ENCODE peak calls at places on chromosomes 7 and 10, in ten cellular contexts. A, U, Y, T, G, X, B, P, K and M are unnamed samples.

GRCh38 chr7:74130518-74130917 is 43.6 kb upstream of the EIF4H start:
- DNase-seq in U (no peak), T (no peak), G (no peak), K (no peak), Y (no peak), B (no peak), X (no peak), A (no peak), P (no peak), M (no peak)

GRCh38 chr10:94320285-94320914 is 42.3 kb downstream of the NOC3L start:
- DNase-seq in X (no peak), P (peak), A (peak), T (peak), Y (peak), B (peak), K (peak), U (peak), G (peak), M (no peak)

GRCh38 chr10:42802889-42803288 is 20.3 kb downstream of the BMS1 start:
- DNase-seq in P (no peak), U (no peak), K (no peak), A (no peak), X (no peak), B (no peak), G (no peak), Y (no peak), T (no peak), M (no peak)

GRCh38 chr10:20890009-20890408 is 7.1 kb downstream of the NEBL start:
- DNase-seq in K (no peak), G (no peak), T (no peak), U (no peak), P (no peak), X (no peak), Y (no peak), B (no peak), A (no peak), M (no peak)

GRCh38 chr10:4331150-4331549 is 494.9 kb upstream of the AKR1E2 start:
- DNase-seq in Y (no peak), G (no peak), B (no peak), T (no peak), A (no peak), X (no peak), K (no peak), P (no peak), U (no peak), M (no peak)

GRCh38 chr7:75536491-75536890 is 44.4 kb downstream of the SPDYE5 start:
- DNase-seq in X (no peak), G (no peak), P (no peak), Y (peak), B (no peak), K (no peak), T (no peak), U (no peak), A (no peak), M (no peak)

GRCh38 chr10:43689955-43690771 is 41.5 kb upstream of the ZNF32 start:
- DNase-seq in G (no peak), U (peak), A (peak), T (peak), X (no peak), P (peak), K (peak), Y (peak), B (peak), M (no peak)

GRCh38 chr7:1508277-1508758 is 4.1 kb upstream of the INTS1 start:
- DNase-seq in B (no peak), X (no peak), T (no peak), U (no peak), P (no peak), G (no peak), A (no peak), Y (no peak), K (no peak), M (no peak)

GRCh38 chr7:121398246-121398645 is 2.1 kb upstream of the FAM3C start:
- DNase-seq in K (no peak), G (no peak), P (no peak), X (no peak), B (no peak), A (no peak), U (no peak), T (no peak), Y (no peak), M (no peak)

GRCh38 chr10:44180321-44181154 is 204.4 kb downstream of the CXCL12 start:
- DNase-seq in A (no peak), X (peak), K (no peak), G (peak), U (peak), B (no peak), P (no peak), Y (peak), T (no peak), M (no peak)

GRCh38 chr10:125822878-125823662 is at the start of the genes BCCIP and UROS:
- DNase-seq in B (peak), G (peak), X (peak), Y (peak), T (peak), K (peak), U (peak), P (peak), A (peak), M (peak)

GRCh38 chr7:15446280-15446679 is 115.5 kb downstream of the AGMO start:
- DNase-seq in G (peak), X (no peak), A (no peak), P (no peak), U (no peak), B (no peak), Y (no peak), T (no peak), K (no peak), M (no peak)

GRCh38 chr7:311131-311680 is 21.2 kb downstream of the FOXL3 start:
- DNase-seq in T (no peak), X (no peak), P (no peak), B (no peak), A (no peak), Y (peak), U (no peak), K (no peak), G (no peak), M (no peak)

GRCh38 chr10:28775773-28776172 is 98.5 kb downstream of the BAMBI start:
- DNase-seq in P (no peak), T (no peak), Y (no peak), A (no peak), U (no peak), X (no peak), K (no peak), B (no peak), G (no peak), M (no peak)

GRCh38 chr7:133139350-133139749 is 57.5 kb upstream of the CHCHD3 start:
- DNase-seq in B (no peak), Y (no peak), U (no peak), G (no peak), A (no peak), X (no peak), K (peak), T (no peak), P (no peak), M (peak)

GRCh38 chr10:60621018-60621417 is 157.3 kb upstream of the CDK1 start:
- DNase-seq in P (no peak), Y (no peak), G (no peak), X (no peak), A (no peak), B (no peak), T (no peak), U (no peak), K (no peak), M (no peak)

GRCh38 chr7:151008511-151009323 is 15.6 kb downstream of the ATG9B start:
- DNase-seq in G (no peak), K (peak), B (peak), Y (no peak), A (peak), T (peak), P (no peak), U (no peak), X (no peak), M (no peak)

GRCh38 chr10:113527181-113527580 is 25.7 kb upstream of the HABP2 start:
- DNase-seq in T (no peak), B (no peak), K (no peak), P (no peak), G (no peak), U (no peak), Y (no peak), X (no peak), A (no peak), M (no peak)

GRCh38 chr10:130782467-130782866 is 529.1 kb downstream of the TCERG1L start:
- DNase-seq in P (no peak), A (no peak), K (no peak), U (no peak), T (no peak), G (no peak), B (no peak), X (no peak), Y (no peak), M (no peak)

GRCh38 chr10:36671607-36672006 is 453.8 kb upstream of the ANKRD30A start:
- DNase-seq in G (peak), U (no peak), B (no peak), Y (no peak), K (no peak), X (peak), P (no peak), T (no peak), A (no peak), M (no peak)

GRCh38 chr10:126092806-126093205 is 196.4 kb downstream of the FANK1 start:
- DNase-seq in U (no peak), X (no peak), A (no peak), Y (no peak), T (no peak), P (no peak), K (no peak), G (no peak), B (no peak), M (no peak)

GRCh38 chr10:72598769-72599701 is 26.8 kb downstream of the MICU1 start:
- DNase-seq in K (no peak), P (no peak), T (no peak), Y (no peak), B (no peak), A (no peak), X (no peak), G (no peak), U (no peak), M (no peak)

GRCh38 chr10:50431791-50432190 is 180.5 kb upstream of the ASAH2 start:
- DNase-seq in B (no peak), X (no peak), P (no peak), G (peak), A (no peak), K (peak), T (no peak), U (no peak), Y (no peak), M (no peak)

GRCh38 chr7:148628011-148628410 is 37.4 kb downstream of the C7orf33 start:
- DNase-seq in B (no peak), G (no peak), U (no peak), A (no peak), T (no peak), Y (no peak), K (no peak), P (no peak), X (no peak), M (no peak)

GRCh38 chr7:148626828-148627227 is 36.3 kb downstream of the C7orf33 start:
- DNase-seq in A (no peak), K (no peak), U (no peak), P (no peak), X (no peak), B (no peak), G (no peak), T (no peak), Y (no peak), M (no peak)

GRCh38 chr7:148625342-148625741 is 34.8 kb downstream of the C7orf33 start:
- DNase-seq in B (no peak), X (no peak), T (no peak), Y (no peak), U (peak), A (no peak), P (no peak), G (no peak), K (no peak), M (no peak)

GRCh38 chr7:148633761-148634160 is 43.2 kb downstream of the C7orf33 start:
- DNase-seq in K (no peak), T (no peak), U (no peak), X (no peak), B (no peak), P (no peak), A (no peak), G (no peak), Y (no peak), M (no peak)

DNA sequence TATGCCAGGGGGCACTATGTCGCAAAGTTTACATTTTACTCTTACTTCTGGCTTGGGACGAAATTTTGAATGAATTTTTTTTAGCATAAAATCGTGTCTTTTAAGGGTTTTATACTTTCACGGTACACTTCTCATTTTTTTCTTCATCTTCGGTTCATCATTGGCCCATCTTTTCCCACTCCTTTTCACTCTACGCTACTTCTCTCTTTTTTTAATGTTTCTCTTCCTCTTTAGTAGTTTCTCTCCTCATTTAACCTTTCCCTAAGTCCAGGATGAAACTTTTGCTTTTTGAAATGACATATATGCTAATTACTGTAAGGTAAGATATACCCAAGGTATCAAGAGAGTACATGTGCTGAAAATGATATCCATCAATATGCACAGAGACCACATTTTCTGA is 39.5 kb downstream of the C7orf33 start:
- DNase-seq in X (no peak), G (no peak), P (no peak), Y (no peak), T (no peak), K (no peak), A (no peak), U (no peak), B (no peak), M (no peak)
- TF ChIP-seq CTCF in X (no peak), G (no peak), P (no peak), Y (no peak), T (no peak), K (no peak), A (no peak), U (no peak), B (no peak), M (no peak)

DNA sequence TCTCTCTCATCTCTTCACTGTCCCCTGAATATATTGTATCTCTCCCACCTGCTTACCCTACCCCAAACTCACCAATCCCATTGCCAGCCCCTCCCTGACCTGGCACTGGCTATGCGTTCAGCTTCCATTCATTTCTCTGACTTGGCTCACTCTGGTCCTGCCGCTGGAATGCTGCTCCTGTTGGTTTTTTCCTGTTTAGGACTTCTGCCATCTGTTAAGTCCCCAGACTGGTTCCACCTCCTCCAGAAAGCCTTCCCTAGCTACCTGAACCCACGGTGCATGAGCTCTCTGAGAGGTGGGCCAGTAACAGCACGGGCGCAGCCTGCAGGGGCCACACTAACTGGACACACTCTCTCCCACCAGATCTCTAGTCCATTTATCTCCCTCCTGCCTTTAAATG is 80.2 kb downstream of the HIF1AN start:
- DNase-seq in A (no peak), X (no peak), B (no peak), G (no peak), P (no peak), U (no peak), Y (no peak), T (no peak), K (no peak), M (no peak)
- TF ChIP-seq CTCF in A (no peak), X (no peak), B (no peak), G (no peak), P (no peak), U (no peak), Y (no peak), T (no peak), K (no peak), M (no peak)

GRCh38 chr10:52454476-52454875 is 140.4 kb downstream of the DKK1 start:
- DNase-seq in A (no peak), Y (no peak), X (no peak), T (no peak), G (no peak), B (no peak), P (no peak), K (no peak), U (no peak), M (no peak)

GRCh38 chr10:52453501-52453900 is 139.4 kb downstream of the DKK1 start:
- DNase-seq in U (no peak), A (no peak), K (no peak), X (no peak), P (no peak), Y (no peak), T (no peak), B (no peak), G (no peak), M (no peak)

GRCh38 chr10:52450743-52451142 is 136.7 kb downstream of the DKK1 start:
- DNase-seq in K (no peak), P (no peak), X (no peak), Y (no peak), B (no peak), T (no peak), U (no peak), G (no peak), A (no peak), M (no peak)

GRCh38 chr10:52452600-52453493 is 138.8 kb downstream of the DKK1 start:
- DNase-seq in B (no peak), Y (no peak), K (no peak), T (no peak), P (no peak), G (no peak), X (no peak), A (no peak), U (no peak), M (no peak)

DNA sequence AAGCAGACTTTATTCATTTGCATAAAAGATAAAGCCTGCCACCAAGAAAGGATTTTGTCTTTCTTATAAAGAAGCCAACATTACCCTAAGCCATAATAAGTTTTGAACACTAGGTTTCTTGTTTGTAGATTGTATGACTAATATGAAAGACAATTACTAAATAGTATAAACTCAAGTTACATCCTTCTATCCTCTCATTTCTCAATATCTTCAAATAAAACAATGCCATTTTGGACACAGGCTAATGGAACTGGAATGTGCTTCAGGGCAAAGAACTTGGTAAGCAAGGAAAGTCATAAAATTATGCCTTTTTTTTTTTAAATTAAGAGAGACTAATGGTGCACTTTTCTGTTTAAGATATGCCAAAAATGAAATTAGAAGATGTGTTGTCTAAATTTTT is 137.7 kb downstream of the DKK1 start:
- DNase-seq in T (no peak), Y (no peak), B (no peak), A (peak), G (peak), X (peak), K (no peak), P (no peak), U (no peak), M (no peak)
- TF ChIP-seq CTCF in T (no peak), Y (no peak), B (no peak), A (no peak), G (no peak), X (no peak), K (no peak), P (no peak), U (no peak), M (no peak)

GRCh38 chr10:986137-986825 is 2.0 kb upstream of the GTPBP4 start:
- DNase-seq in A (peak), X (no peak), B (no peak), Y (no peak), G (no peak), U (no peak), T (no peak), K (no peak), P (no peak), M (peak)

GRCh38 chr10:986881-987634 is 1.2 kb upstream of the GTPBP4 start:
- DNase-seq in X (peak), B (no peak), T (no peak), G (peak), K (no peak), U (no peak), Y (no peak), A (peak), P (no peak), M (no peak)

GRCh38 chr10:987635-987905 is 664 bp upstream of the GTPBP4 start:
- DNase-seq in U (no peak), X (no peak), T (no peak), A (peak), Y (no peak), K (no peak), P (no peak), B (no peak), G (no peak), M (no peak)

GRCh38 chr10:988667-989545 is 672 bp downstream of the GTPBP4 start:
- DNase-seq in K (no peak), Y (no peak), G (no peak), A (no peak), X (no peak), T (no peak), U (no peak), P (no peak), B (no peak), M (no peak)

DNA sequence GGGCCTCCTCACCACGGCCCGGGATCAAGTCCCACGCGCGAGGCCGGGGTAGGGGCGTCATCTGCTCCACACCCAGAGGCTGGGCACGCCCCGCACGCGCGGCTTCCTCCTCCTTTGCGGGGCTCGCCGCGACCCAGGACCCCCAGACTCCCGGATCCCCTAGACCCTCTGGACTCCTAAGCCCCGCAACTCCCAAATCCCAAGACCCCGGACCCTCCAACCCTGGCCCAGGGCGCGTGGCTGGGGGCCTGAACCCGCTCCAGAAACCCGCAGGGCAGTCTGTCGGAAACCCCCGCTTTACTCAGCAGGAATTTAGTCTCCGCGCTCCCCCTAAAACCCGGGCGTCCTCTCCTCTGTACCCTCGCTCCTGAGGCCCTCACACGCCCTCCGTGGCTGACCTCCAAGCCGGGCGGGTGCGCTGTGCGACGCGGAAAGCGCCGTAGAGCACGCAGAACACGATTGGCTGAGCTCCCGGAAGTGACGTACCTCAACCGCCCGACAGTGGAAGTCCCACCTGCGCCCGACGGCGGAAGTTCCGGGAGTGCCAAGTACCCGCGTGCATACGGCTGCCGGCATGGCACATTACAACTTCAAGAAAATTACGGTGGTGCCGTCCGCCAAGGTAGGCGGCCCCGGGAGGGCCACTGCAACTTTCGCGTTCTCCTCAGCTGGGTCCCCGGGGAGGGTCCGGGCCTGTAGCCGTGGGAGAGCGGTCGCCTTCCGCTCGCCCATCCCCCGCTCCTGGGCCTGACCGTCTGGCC is at the start of gene GTPBP4:
- DNase-seq in U (peak), Y (peak), K (peak), P (peak), X (peak), B (peak), A (peak), T (peak), G (peak), M (peak)
- TF ChIP-seq CTCF in U (no peak), Y (no peak), K (no peak), P (no peak), X (no peak), B (no peak), A (peak), T (peak), G (peak), M (peak)

GRCh38 chr10:77186936-77187335 is 450.7 kb downstream of the KCNMA1 start:
- DNase-seq in A (no peak), K (no peak), T (no peak), G (no peak), P (no peak), B (no peak), Y (no peak), U (no peak), X (no peak), M (no peak)

GRCh38 chr10:77188511-77188910 is 449.1 kb downstream of the KCNMA1 start:
- DNase-seq in P (no peak), T (no peak), K (no peak), X (no peak), A (no peak), B (no peak), U (no peak), Y (no peak), G (no peak), M (no peak)

GRCh38 chr10:77188000-77188395 is 449.6 kb downstream of the KCNMA1 start:
- DNase-seq in G (no peak), U (no peak), A (no peak), T (no peak), P (no peak), X (no peak), B (no peak), Y (no peak), K (no peak), M (no peak)

GRCh38 chr10:77187376-77187999 is 450.1 kb downstream of the KCNMA1 start:
- DNase-seq in Y (no peak), X (no peak), U (no peak), A (no peak), K (no peak), G (no peak), T (no peak), B (no peak), P (no peak), M (no peak)

DNA sequence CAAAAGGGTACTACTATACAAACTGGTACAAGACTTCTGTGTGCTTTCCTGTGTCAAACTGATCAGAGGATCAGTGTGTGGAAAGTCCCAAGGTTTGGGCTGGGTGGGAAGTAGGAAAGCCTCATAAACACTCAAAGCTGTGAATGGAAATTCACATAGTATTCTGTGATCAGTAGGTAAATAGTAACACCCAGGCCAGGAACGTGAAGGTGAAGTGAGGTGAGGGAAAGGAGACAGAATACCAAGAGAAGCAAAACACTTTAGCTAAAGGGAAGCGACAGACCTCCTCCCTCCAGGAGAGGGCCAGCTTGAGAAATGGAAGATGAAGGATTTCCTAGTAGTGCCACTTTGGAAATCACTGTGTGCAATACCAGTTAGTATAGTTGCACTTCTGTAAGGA is 451.9 kb downstream of the KCNMA1 start:
- DNase-seq in B (no peak), K (no peak), P (no peak), Y (no peak), G (no peak), T (no peak), A (no peak), X (no peak), U (no peak), M (no peak)
- TF ChIP-seq CTCF in B (no peak), K (no peak), P (no peak), Y (no peak), G (no peak), T (no peak), A (no peak), X (no peak), U (no peak), M (no peak)